ENCODE peak calls at places on chromosomes 3 and 15, in seven cellular contexts. W, N, X, M, H, F and C are unnamed samples.
A peak's percentile ranks its signal among the peaks of the same experiment; 100 is the strongest.

GRCh38 chr3:152176998-152177397 is 91.7 kb upstream of the MBNL1 start:
- DNase-seq in W (no peak), N (no peak), X (no peak), M (no peak), H (no peak), F (no peak), C (no peak)

GRCh38 chr3:36944641-36945270 is at the start of gene TRANK1:
- DNase-seq in W (peak; percentile 80), N (peak; percentile 15), X (peak; percentile 72), M (peak; percentile 71), H (peak; percentile 74), F (peak; percentile 40), C (peak; percentile 40)

GRCh38 chr3:102037209-102037608 is 187.9 kb downstream of the NFKBIZ start:
- DNase-seq in W (no peak), N (no peak), X (no peak), M (no peak), H (no peak), F (no peak), C (no peak)

GRCh38 chr3:151539599-151539998 is 78.7 kb upstream of the IGSF10 start:
- DNase-seq in W (no peak), N (no peak), X (no peak), M (no peak), H (no peak), F (no peak), C (no peak)

GRCh38 chr3:129162729-129163579 is 2.1 kb upstream of the ISY1 start:
- DNase-seq in W (peak; percentile 22), N (peak; percentile 30), X (no peak), M (no peak), H (no peak), F (no peak), C (peak; percentile 23)

GRCh38 chr3:185582871-185583270 is 3.2 kb upstream of the SENP2 start:
- DNase-seq in W (no peak), N (no peak), X (no peak), M (no peak), H (no peak), F (no peak), C (no peak)

GRCh38 chr15:59539799-59540198 is 71.8 kb upstream of the GCNT3 start:
- DNase-seq in W (no peak), N (no peak), X (no peak), M (no peak), H (no peak), F (no peak), C (no peak)

GRCh38 chr15:74641151-74641550 is 25.5 kb downstream of the CLK3 start:
- DNase-seq in W (no peak), N (no peak), X (no peak), M (no peak), H (no peak), F (no peak), C (no peak)

GRCh38 chr3:169627789-169628188 is 35.7 kb downstream of the MECOM start:
- DNase-seq in W (no peak), N (no peak), X (no peak), M (no peak), H (no peak), F (no peak), C (no peak)

GRCh38 chr3:141401584-141402475 is 33.5 kb downstream of the ZBTB38 start:
- DNase-seq in W (peak; percentile 43), N (peak; percentile 67), X (peak; percentile 16), M (peak; percentile 59), H (peak; percentile 8), F (no peak), C (peak; percentile 47)